ENCODE peak calls at places on chromosomes 2 and 18, in six cellular contexts. K is tibial nerve, S is AG04450, V is neuronal stem cell, Q is psoas muscle, U is DND-41. N is an unnamed sample.

GRCh38 chr2:63822478-63822877 is 19.2 kb upstream of the UGP2 start:
- DNase-seq in S (no peak), V (no peak), K (no peak), U (no peak), Q (no peak), N (no peak)

GRCh38 chr2:231068525-231069222 is 12.0 kb downstream of the PSMD1 start:
- DNase-seq in U (no peak), K (no peak), S (no peak), Q (no peak), V (no peak), N (no peak)

GRCh38 chr2:216619411-216620393 is 13.5 kb upstream of the IGFBP2 start:
- DNase-seq in Q (no peak), K (no peak), V (no peak), S (no peak), U (peak; percentile 95), N (no peak)

GRCh38 chr18:58493516-58494253 is 135.2 kb downstream of the ALPK2 start:
- DNase-seq in S (peak; percentile 66), Q (peak; percentile 63), V (peak; percentile 74), K (peak; percentile 59), U (peak; percentile 63), N (peak; percentile 38)

GRCh38 chr18:42290318-42291307 is 335.6 kb downstream of the PIK3C3 start:
- DNase-seq in S (no peak), U (no peak), V (no peak), Q (no peak), K (no peak), N (no peak)

GRCh38 chr18:37332764-37333420 is 232.7 kb downstream of the CELF4 start:
- DNase-seq in Q (no peak), K (no peak), S (no peak), U (no peak), V (no peak), N (no peak)

GRCh38 chr2:96617012-96617411 is 21.1 kb downstream of the KANSL3 start:
- DNase-seq in V (no peak), K (no peak), U (no peak), Q (no peak), S (no peak), N (no peak)

GRCh38 chr2:25168256-25169072 is at the start of gene POMC:
- DNase-seq in V (no peak), U (no peak), S (no peak), K (no peak), Q (peak; percentile 26), N (no peak)

GRCh38 chr2:105926960-105927678 is 182.4 kb downstream of the NCK2 start:
- DNase-seq in S (no peak), V (no peak), U (peak; percentile 63), K (no peak), Q (no peak), N (peak; percentile 22)

GRCh38 chr2:12167525-12168317 is 421.3 kb downstream of the LPIN1 start:
- DNase-seq in U (peak; percentile 29), K (no peak), Q (no peak), V (peak; percentile 38), S (no peak), N (no peak)

GRCh38 chr18:69123421-69123820 is 277.3 kb upstream of the DOK6 start:
- DNase-seq in V (no peak), Q (no peak), K (no peak), S (no peak), U (no peak), N (no peak)

GRCh38 chr2:65252640-65253039 is 25.0 kb downstream of the ACTR2 start:
- DNase-seq in U (no peak), S (no peak), K (no peak), Q (no peak), V (no peak), N (no peak)

GRCh38 chr18:73842795-73843394 is 304.7 kb downstream of the FBXO15 start:
- DNase-seq in U (peak; percentile 58), V (peak; percentile 37), K (peak; percentile 30), Q (peak; percentile 25), S (peak; percentile 23), N (no peak)

GRCh38 chr2:213627835-213628234 is 343.6 kb downstream of the SPAG16 start:
- DNase-seq in Q (no peak), K (no peak), S (no peak), V (no peak), U (no peak), N (no peak)

GRCh38 chr18:55232506-55232905 is 273.2 kb upstream of the CCDC68 start:
- DNase-seq in K (no peak), V (no peak), U (no peak), S (no peak), Q (no peak), N (no peak)

GRCh38 chr18:55234366-55235093 is 275.3 kb upstream of the CCDC68 start:
- DNase-seq in Q (peak; percentile 73), S (peak; percentile 56), V (peak; percentile 75), U (peak; percentile 71), K (peak; percentile 78), N (peak; percentile 6)

GRCh38 chr18:55233850-55234249 is 274.6 kb upstream of the CCDC68 start:
- DNase-seq in Q (no peak), K (no peak), S (no peak), V (no peak), U (no peak), N (no peak)

GRCh38 chr18:55236150-55236931 is 277.1 kb upstream of the CCDC68 start:
- DNase-seq in V (no peak), Q (peak; percentile 24), K (no peak), U (no peak), S (no peak), N (no peak)

GRCh38 chr18:55235094-55235461 is 275.8 kb upstream of the CCDC68 start:
- DNase-seq in Q (no peak), U (no peak), K (no peak), S (no peak), V (no peak), N (no peak)
- H3K27ac ChIP-seq in Q (peak overlapping the region; percentile 25), U (no peak overlapping the region), K (peak overlapping the region; percentile 30), S (no peak overlapping the region), V (no peak overlapping the region), N (no peak overlapping the region)

DNA sequence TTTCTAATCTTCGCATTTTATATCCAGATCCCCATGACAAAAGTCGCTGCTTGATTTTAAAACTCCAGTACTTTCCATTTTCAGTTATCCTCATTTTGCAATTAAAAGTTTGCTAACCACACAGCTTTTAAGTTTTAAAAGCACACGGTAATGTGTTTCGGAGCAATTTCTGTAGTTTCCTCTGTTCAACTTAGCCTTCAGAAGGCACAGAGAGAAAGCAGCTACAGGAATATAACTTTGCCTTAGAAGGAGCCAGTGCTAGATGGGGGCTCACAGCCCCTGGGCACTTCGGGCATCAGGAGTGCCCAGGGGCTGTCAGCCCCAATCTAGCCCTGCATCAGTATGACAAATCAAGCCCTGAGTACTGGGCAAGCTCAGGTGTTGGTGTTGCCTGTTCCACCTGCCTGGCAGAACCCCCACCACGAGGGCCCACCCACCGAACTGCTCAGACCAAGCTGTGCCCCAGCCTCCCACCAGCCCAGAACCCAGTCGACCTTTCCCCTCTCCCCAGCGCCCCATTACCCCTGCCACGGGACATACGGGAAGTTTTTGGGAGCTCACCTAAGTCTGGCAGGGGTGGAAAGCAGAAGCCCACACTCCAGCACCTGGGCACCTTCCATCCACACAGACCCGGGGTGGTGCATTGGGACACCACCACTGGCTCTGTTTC is 47.3 kb downstream of the TRABD2A start:
- DNase-seq in Q (no peak), U (no peak), S (no peak), K (no peak), V (no peak), N (no peak)
- H3K27ac ChIP-seq in Q (no peak overlapping the region), U (no peak overlapping the region), S (no peak overlapping the region), K (peak overlapping the region; percentile 11), V (no peak overlapping the region), N (no peak overlapping the region)

GRCh38 chr2:26635401-26635800 is 5.8 kb downstream of the CIB4 start:
- DNase-seq in S (no peak), U (no peak), Q (no peak), K (no peak), V (no peak), N (peak; percentile 20)
- H3K27ac ChIP-seq in S (no peak overlapping the region), U (no peak overlapping the region), Q (no peak overlapping the region), K (no peak overlapping the region), V (no peak overlapping the region), N (no peak overlapping the region)

DNA sequence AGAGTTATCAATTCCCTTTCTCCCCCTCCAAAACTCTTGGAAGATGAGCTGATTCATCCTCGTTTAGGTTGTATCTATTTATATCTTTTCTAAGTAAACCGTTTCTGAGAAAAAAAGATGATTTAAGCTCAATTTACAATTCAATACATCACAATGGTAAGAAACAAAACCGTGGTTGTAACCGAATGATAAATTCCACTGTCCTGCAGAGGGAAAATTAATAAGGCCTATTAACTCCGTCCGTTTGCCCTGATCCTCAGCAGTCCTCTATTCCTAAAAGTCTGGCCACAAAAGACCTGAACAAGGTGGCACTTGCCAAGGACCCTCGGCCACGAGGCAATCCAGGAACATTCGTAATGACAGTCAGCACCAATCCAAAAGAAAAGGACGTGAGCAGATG is 286.2 kb downstream of the TCF4 start:
- DNase-seq in V (no peak), S (no peak), K (no peak), U (no peak), Q (no peak), N (no peak)
- H3K27ac ChIP-seq in V (peak overlapping the region; percentile 1), S (no peak overlapping the region), K (peak overlapping the region; percentile 64), U (no peak overlapping the region), Q (no peak overlapping the region), N (no peak overlapping the region)

GRCh38 chr2:137967042-137967441 is 2.8 kb downstream of the HNMT start:
- DNase-seq in S (no peak), V (no peak), Q (no peak), K (no peak), U (no peak), N (no peak)

GRCh38 chr2:137963535-137964065 is 673 bp upstream of the HNMT start:
- DNase-seq in V (no peak), U (no peak), Q (no peak), K (no peak), S (no peak), N (no peak)

GRCh38 chr2:137964066-137964858 is at the start of gene HNMT:
- DNase-seq in U (no peak), V (peak; percentile 33), S (no peak), K (no peak), Q (peak; percentile 19), N (no peak)

GRCh38 chr2:137964859-137965459 is 686 bp downstream of the HNMT start:
- DNase-seq in U (no peak), K (no peak), V (no peak), Q (no peak), S (no peak), N (no peak)

DNA sequence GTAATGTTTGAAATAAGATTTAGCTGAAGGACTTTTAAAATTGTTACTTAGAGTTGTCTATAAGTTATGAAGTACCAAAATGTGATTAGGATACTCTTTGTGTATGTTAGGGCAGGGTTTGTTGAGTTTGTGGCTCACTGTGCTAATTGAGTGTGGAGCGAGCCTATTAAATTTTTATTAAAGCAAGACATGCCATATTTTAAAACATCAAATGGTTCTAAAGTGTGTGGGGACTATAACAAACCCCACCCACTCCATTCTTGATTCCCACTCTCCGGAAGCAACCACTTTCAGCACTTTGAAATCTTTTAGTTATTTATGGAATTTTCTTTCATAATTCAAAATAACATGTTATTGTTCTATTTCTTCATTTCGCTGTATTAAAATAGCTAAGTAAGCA is 1.8 kb downstream of the HNMT start:
- DNase-seq in V (no peak), S (no peak), K (no peak), U (no peak), Q (no peak), N (no peak)
- H3K27ac ChIP-seq in V (no peak overlapping the region), S (no peak overlapping the region), K (peak overlapping the region; percentile 78), U (no peak overlapping the region), Q (no peak overlapping the region), N (no peak overlapping the region)